ENCODE peak calls at places on chromosome 3, in four cellular contexts. One of them, this sample, is unnamed.

GRCh38 chr3:128348805-128349531 is 117.7 kb downstream of the DNAJB8 start:
- DNase-seq in WERI-Rb-1: peak; percentile 50
- DNase-seq in natural killer cell: no peak
- DNase-seq in lower lobe of right lung: peak; percentile 29
- DNase-seq in this sample: peak; percentile 21

GRCh38 chr3:184742676-184743135 is 30.8 kb upstream of the MAGEF1 start:
- DNase-seq in WERI-Rb-1: peak; percentile 78
- DNase-seq in natural killer cell: no peak
- DNase-seq in lower lobe of right lung: no peak
- DNase-seq in this sample: no peak

GRCh38 chr3:152071924-152072323 is 196.8 kb upstream of the MBNL1 start:
- DNase-seq in WERI-Rb-1: no peak
- DNase-seq in natural killer cell: no peak
- DNase-seq in lower lobe of right lung: no peak
- DNase-seq in this sample: peak; percentile 3

GRCh38 chr3:190197346-190197763 is 76.7 kb upstream of the P3H2 start:
- DNase-seq in WERI-Rb-1: no peak
- DNase-seq in natural killer cell: no peak
- DNase-seq in lower lobe of right lung: no peak
- DNase-seq in this sample: no peak

GRCh38 chr3:131393056-131393455 is 11.5 kb downstream of the NUDT16 start:
- DNase-seq in WERI-Rb-1: no peak
- DNase-seq in natural killer cell: no peak
- DNase-seq in lower lobe of right lung: no peak
- DNase-seq in this sample: no peak

GRCh38 chr3:127791221-127791913 is 30.9 kb downstream of the MGLL start:
- DNase-seq in WERI-Rb-1: peak; percentile 60
- DNase-seq in natural killer cell: no peak
- DNase-seq in lower lobe of right lung: no peak
- DNase-seq in this sample: no peak

GRCh38 chr3:123758081-123758564 is 126.0 kb downstream of the MYLK start:
- DNase-seq in WERI-Rb-1: peak; percentile 21
- DNase-seq in natural killer cell: no peak
- DNase-seq in lower lobe of right lung: no peak
- DNase-seq in this sample: no peak

GRCh38 chr3:77041756-77042155 is 1.9 kb downstream of the ROBO2 start:
- DNase-seq in WERI-Rb-1: no peak
- DNase-seq in natural killer cell: no peak
- DNase-seq in lower lobe of right lung: no peak
- DNase-seq in this sample: no peak

GRCh38 chr3:115590873-115591272 is 32.4 kb upstream of the GAP43 start:
- DNase-seq in WERI-Rb-1: no peak
- DNase-seq in natural killer cell: no peak
- DNase-seq in lower lobe of right lung: no peak
- DNase-seq in this sample: no peak

GRCh38 chr3:119669906-119670570 is 7.2 kb downstream of the COX17 start:
- DNase-seq in WERI-Rb-1: no peak
- DNase-seq in natural killer cell: no peak
- DNase-seq in lower lobe of right lung: no peak
- DNase-seq in this sample: no peak

GRCh38 chr3:195823286-195823685 is 11.6 kb upstream of the MUC4 start:
- DNase-seq in WERI-Rb-1: no peak
- DNase-seq in natural killer cell: no peak
- DNase-seq in lower lobe of right lung: peak; percentile 84
- DNase-seq in this sample: no peak

GRCh38 chr3:110733045-110733444 is 338.6 kb upstream of the NECTIN3 start:
- DNase-seq in WERI-Rb-1: no peak
- DNase-seq in natural killer cell: no peak
- DNase-seq in lower lobe of right lung: no peak
- DNase-seq in this sample: no peak

GRCh38 chr3:71495708-71496472 is 87.6 kb downstream of the FOXP1 start:
- DNase-seq in WERI-Rb-1: no peak
- DNase-seq in natural killer cell: no peak
- DNase-seq in lower lobe of right lung: no peak
- DNase-seq in this sample: no peak

GRCh38 chr3:24936574-24936973 is 441.9 kb upstream of the THRB start:
- DNase-seq in WERI-Rb-1: no peak
- DNase-seq in natural killer cell: no peak
- DNase-seq in lower lobe of right lung: no peak
- DNase-seq in this sample: no peak

GRCh38 chr3:149506540-149506939 is 32.0 kb downstream of the TM4SF4 start:
- DNase-seq in WERI-Rb-1: no peak
- DNase-seq in natural killer cell: no peak
- DNase-seq in lower lobe of right lung: no peak
- DNase-seq in this sample: no peak

GRCh38 chr3:194231840-194232832 is 96.2 kb downstream of the HES1 start:
- DNase-seq in WERI-Rb-1: no peak
- DNase-seq in natural killer cell: no peak
- DNase-seq in lower lobe of right lung: no peak
- DNase-seq in this sample: no peak

GRCh38 chr3:5258526-5258925 is 71.0 kb downstream of the EDEM1 start:
- DNase-seq in WERI-Rb-1: no peak
- DNase-seq in natural killer cell: no peak
- DNase-seq in lower lobe of right lung: no peak
- DNase-seq in this sample: no peak

GRCh38 chr3:115615001-115615447 is 8.3 kb upstream of the GAP43 start:
- DNase-seq in WERI-Rb-1: no peak
- DNase-seq in natural killer cell: no peak
- DNase-seq in lower lobe of right lung: no peak
- DNase-seq in this sample: no peak

GRCh38 chr3:139414608-139415224 is 25.3 kb upstream of the COPB2 start:
- DNase-seq in WERI-Rb-1: no peak
- DNase-seq in natural killer cell: no peak
- DNase-seq in lower lobe of right lung: no peak
- DNase-seq in this sample: no peak

GRCh38 chr3:59820352-59820934 is 770.6 kb upstream of the CFAP20DC start:
- DNase-seq in WERI-Rb-1: no peak
- DNase-seq in natural killer cell: no peak
- DNase-seq in lower lobe of right lung: no peak
- DNase-seq in this sample: no peak

GRCh38 chr3:172626241-172626640 is 84.6 kb downstream of the NCEH1 start:
- DNase-seq in WERI-Rb-1: no peak
- DNase-seq in natural killer cell: no peak
- DNase-seq in lower lobe of right lung: no peak
- DNase-seq in this sample: no peak

GRCh38 chr3:183576487-183577107 is 21.1 kb upstream of the KLHL6 start:
- DNase-seq in WERI-Rb-1: no peak
- DNase-seq in natural killer cell: no peak
- DNase-seq in lower lobe of right lung: no peak
- DNase-seq in this sample: no peak

GRCh38 chr3:8712045-8712870 is 21.3 kb upstream of the CAV3 start:
- DNase-seq in WERI-Rb-1: no peak
- DNase-seq in natural killer cell: no peak
- DNase-seq in lower lobe of right lung: no peak
- DNase-seq in this sample: no peak

GRCh38 chr3:126979076-126979628 is 3.8 kb upstream of the PLXNA1 start:
- DNase-seq in WERI-Rb-1: no peak
- DNase-seq in natural killer cell: no peak
- DNase-seq in lower lobe of right lung: no peak
- DNase-seq in this sample: no peak

GRCh38 chr3:107798381-107798780 is 275.6 kb downstream of the BBX start:
- DNase-seq in WERI-Rb-1: no peak
- DNase-seq in natural killer cell: no peak
- DNase-seq in lower lobe of right lung: no peak
- DNase-seq in this sample: no peak

GRCh38 chr3:114756506-114757279 is 390.4 kb downstream of the ZBTB20 start:
- DNase-seq in WERI-Rb-1: no peak
- DNase-seq in natural killer cell: no peak
- DNase-seq in lower lobe of right lung: no peak
- DNase-seq in this sample: no peak

GRCh38 chr3:171874251-171874679 is 31.1 kb downstream of the TMEM212 start:
- DNase-seq in WERI-Rb-1: no peak
- DNase-seq in natural killer cell: no peak
- DNase-seq in lower lobe of right lung: no peak
- DNase-seq in this sample: no peak

GRCh38 chr3:187125319-187126031 is 13.8 kb downstream of the RPL39L start:
- DNase-seq in WERI-Rb-1: no peak
- DNase-seq in natural killer cell: no peak
- DNase-seq in lower lobe of right lung: no peak
- DNase-seq in this sample: no peak

GRCh38 chr3:114624676-114625181 is 330.9 kb downstream of the TIGIT start:
- DNase-seq in WERI-Rb-1: no peak
- DNase-seq in natural killer cell: no peak
- DNase-seq in lower lobe of right lung: peak; percentile 71
- DNase-seq in this sample: no peak

GRCh38 chr3:141834296-141834695 is 42.1 kb upstream of the ATP1B3 start:
- DNase-seq in WERI-Rb-1: no peak
- DNase-seq in natural killer cell: no peak
- DNase-seq in lower lobe of right lung: no peak
- DNase-seq in this sample: no peak

GRCh38 chr3:10173926-10174435 is 9.3 kb downstream of the IRAK2 start:
- DNase-seq in WERI-Rb-1: no peak
- DNase-seq in natural killer cell: no peak
- DNase-seq in lower lobe of right lung: peak; percentile 70
- DNase-seq in this sample: no peak

GRCh38 chr3:172102123-172102882 is 62.9 kb downstream of the FNDC3B start:
- DNase-seq in WERI-Rb-1: no peak
- DNase-seq in natural killer cell: peak; percentile 36
- DNase-seq in lower lobe of right lung: no peak
- DNase-seq in this sample: no peak

GRCh38 chr3:142853270-142854163 is 35.4 kb downstream of the PCOLCE2 start:
- DNase-seq in WERI-Rb-1: no peak
- DNase-seq in natural killer cell: no peak
- DNase-seq in lower lobe of right lung: no peak
- DNase-seq in this sample: no peak

GRCh38 chr3:177598110-177598833 is 401.0 kb upstream of the TBL1XR1 start:
- DNase-seq in WERI-Rb-1: no peak
- DNase-seq in natural killer cell: no peak
- DNase-seq in lower lobe of right lung: no peak
- DNase-seq in this sample: no peak

GRCh38 chr3:170054204-170054603 is 16.4 kb downstream of the GPR160 start:
- DNase-seq in WERI-Rb-1: no peak
- DNase-seq in natural killer cell: no peak
- DNase-seq in lower lobe of right lung: no peak
- DNase-seq in this sample: no peak
- TF ChIP-seq CTCF in WERI-Rb-1: peak; percentile 28
- TF ChIP-seq CTCF in natural killer cell: no peak
- TF ChIP-seq CTCF in lower lobe of right lung: peak; percentile 16
- TF ChIP-seq CTCF in this sample: no peak

DNA sequence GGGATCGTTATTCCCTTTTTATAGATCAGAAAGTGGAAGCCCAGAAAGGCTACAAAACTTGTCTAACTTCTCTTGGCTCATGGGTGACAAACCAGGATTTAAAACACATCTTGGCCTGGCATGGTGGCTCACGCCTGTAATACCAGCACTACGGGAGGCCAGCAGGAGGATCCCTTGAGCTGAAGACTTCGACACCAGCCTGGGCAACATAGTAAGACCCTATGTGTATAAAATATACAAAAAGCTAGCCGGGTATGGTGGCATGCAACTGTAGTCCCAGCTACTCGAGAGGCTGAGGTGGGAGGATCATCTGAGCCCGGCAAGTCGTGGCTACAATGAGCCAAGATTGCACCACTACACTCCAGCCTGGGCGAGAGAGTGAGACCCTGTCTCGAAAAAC is 479.1 kb downstream of the MAGI1 start:
- DNase-seq in WERI-Rb-1: no peak
- DNase-seq in natural killer cell: no peak
- DNase-seq in lower lobe of right lung: no peak
- DNase-seq in this sample: no peak
- TF ChIP-seq CTCF in WERI-Rb-1: no peak
- TF ChIP-seq CTCF in natural killer cell: no peak
- TF ChIP-seq CTCF in lower lobe of right lung: no peak
- TF ChIP-seq CTCF in this sample: no peak

GRCh38 chr3:73192036-73192738 is 130.7 kb downstream of the EBLN2 start:
- DNase-seq in WERI-Rb-1: peak; percentile 68
- DNase-seq in natural killer cell: no peak
- DNase-seq in lower lobe of right lung: no peak
- DNase-seq in this sample: peak; percentile 31
- TF ChIP-seq CTCF in WERI-Rb-1: peak; percentile 59
- TF ChIP-seq CTCF in natural killer cell: no peak
- TF ChIP-seq CTCF in lower lobe of right lung: no peak
- TF ChIP-seq CTCF in this sample: peak; percentile 53

GRCh38 chr3:98070840-98071239 is 16.1 kb upstream of the OR5AC2 start:
- DNase-seq in WERI-Rb-1: no peak
- DNase-seq in natural killer cell: no peak
- DNase-seq in lower lobe of right lung: no peak
- DNase-seq in this sample: no peak

GRCh38 chr3:98073486-98073885 is 13.5 kb upstream of the OR5AC2 start:
- DNase-seq in WERI-Rb-1: no peak
- DNase-seq in natural killer cell: no peak
- DNase-seq in lower lobe of right lung: no peak
- DNase-seq in this sample: no peak

GRCh38 chr3:98068824-98069223 is 18.1 kb upstream of the OR5AC2 start:
- DNase-seq in WERI-Rb-1: no peak
- DNase-seq in natural killer cell: no peak
- DNase-seq in lower lobe of right lung: no peak
- DNase-seq in this sample: no peak
- TF ChIP-seq CTCF in WERI-Rb-1: peak; percentile 10
- TF ChIP-seq CTCF in natural killer cell: no peak
- TF ChIP-seq CTCF in lower lobe of right lung: no peak
- TF ChIP-seq CTCF in this sample: peak; percentile 71

GRCh38 chr3:179321585-179322322 is 1.1 kb upstream of the ZNF639 start:
- DNase-seq in WERI-Rb-1: peak; percentile 13
- DNase-seq in natural killer cell: no peak
- DNase-seq in lower lobe of right lung: no peak
- DNase-seq in this sample: peak; percentile 31
- TF ChIP-seq CTCF in WERI-Rb-1: peak; percentile 57
- TF ChIP-seq CTCF in natural killer cell: no peak
- TF ChIP-seq CTCF in lower lobe of right lung: peak; percentile 40
- TF ChIP-seq CTCF in this sample: peak; percentile 30

GRCh38 chr3:150546226-150547044 is at the start of the genes EIF2A and SERP1:
- DNase-seq in WERI-Rb-1: peak; percentile 98
- DNase-seq in natural killer cell: peak; percentile 99
- DNase-seq in lower lobe of right lung: peak; percentile 99
- DNase-seq in this sample: peak; percentile 98
- TF ChIP-seq CTCF in WERI-Rb-1: peak; percentile 1
- TF ChIP-seq CTCF in natural killer cell: no peak
- TF ChIP-seq CTCF in lower lobe of right lung: no peak
- TF ChIP-seq CTCF in this sample: no peak

GRCh38 chr3:14218355-14218754 is 39.7 kb downstream of the LSM3 start:
- DNase-seq in WERI-Rb-1: no peak
- DNase-seq in natural killer cell: no peak
- DNase-seq in lower lobe of right lung: no peak
- DNase-seq in this sample: no peak
- TF ChIP-seq CTCF in WERI-Rb-1: no peak
- TF ChIP-seq CTCF in natural killer cell: no peak
- TF ChIP-seq CTCF in lower lobe of right lung: no peak
- TF ChIP-seq CTCF in this sample: no peak

GRCh38 chr3:58577269-58577821 is at the start of gene FAM107A:
- DNase-seq in WERI-Rb-1: no peak
- DNase-seq in natural killer cell: no peak
- DNase-seq in lower lobe of right lung: no peak
- DNase-seq in this sample: peak; percentile 31
- TF ChIP-seq CTCF in WERI-Rb-1: no peak
- TF ChIP-seq CTCF in natural killer cell: no peak
- TF ChIP-seq CTCF in lower lobe of right lung: no peak
- TF ChIP-seq CTCF in this sample: no peak